ENCODE peak calls at places on chromosomes 13 and 19, in four cellular contexts. W is neuronal stem cell, G is BE2C, L is DND-41. F is an unnamed sample.
A peak's percentile ranks its signal among the peaks of the same experiment; 100 is the strongest.

GRCh38 chr13:108270442-108270841 is 924 bp downstream of the TNFSF13B start:
- DNase-seq in W (no peak), G (no peak), L (no peak), F (no peak)

GRCh38 chr13:38386421-38386820 is 36.8 kb downstream of the UFM1 start:
- DNase-seq in W (no peak), G (no peak), L (no peak), F (no peak)

GRCh38 chr19:10979950-10980349 is 19.1 kb downstream of the SMARCA4 start:
- DNase-seq in W (no peak), G (no peak), L (peak; percentile 26), F (no peak)

GRCh38 chr13:104954210-104954609 is 1581.3 kb downstream of the EFNB2 start:
- DNase-seq in W (no peak), G (no peak), L (no peak), F (no peak)

GRCh38 chr19:46404884-46405658 is 8.3 kb downstream of the CCDC8 start:
- DNase-seq in W (no peak), G (no peak), L (no peak), F (peak; percentile 50)

GRCh38 chr19:50899549-50899948 is 11.6 kb downstream of the KLK4 start:
- DNase-seq in W (no peak), G (no peak), L (no peak), F (no peak)

GRCh38 chr13:23966691-23967615 is 69.7 kb upstream of the C1QTNF9B start:
- DNase-seq in W (no peak), G (no peak), L (no peak), F (no peak)

GRCh38 chr19:2532252-2533071 is 56.5 kb downstream of the GADD45B start:
- DNase-seq in W (no peak), G (no peak), L (no peak), F (no peak)

GRCh38 chr19:3386447-3387234 is 20.3 kb downstream of the NFIC start:
- DNase-seq in W (no peak), G (no peak), L (no peak), F (peak; percentile 68)

GRCh38 chr19:2051771-2052704 is 994 bp upstream of the MKNK2 start:
- DNase-seq in W (no peak), G (no peak), L (peak; percentile 44), F (peak; percentile 75)

GRCh38 chr19:49981603-49982593 is 20.9 kb upstream of the SIGLEC11 start:
- DNase-seq in W (no peak), G (no peak), L (no peak), F (no peak)

GRCh38 chr19:4524808-4525562 is 6.7 kb upstream of the PLIN4 start:
- DNase-seq in W (no peak), G (peak; percentile 80), L (peak; percentile 65), F (peak; percentile 69)

GRCh38 chr19:50508850-50509190 is 2.2 kb downstream of the JOSD2 start:
- DNase-seq in W (no peak), G (no peak), L (no peak), F (no peak)

GRCh38 chr19:57825501-57825900 is 4.6 kb upstream of the ZNF587B start:
- DNase-seq in W (no peak), G (no peak), L (no peak), F (no peak)

GRCh38 chr19:57829316-57829715 is 783 bp upstream of the ZNF587B start:
- DNase-seq in W (no peak), G (no peak), L (no peak), F (no peak)

DNA sequence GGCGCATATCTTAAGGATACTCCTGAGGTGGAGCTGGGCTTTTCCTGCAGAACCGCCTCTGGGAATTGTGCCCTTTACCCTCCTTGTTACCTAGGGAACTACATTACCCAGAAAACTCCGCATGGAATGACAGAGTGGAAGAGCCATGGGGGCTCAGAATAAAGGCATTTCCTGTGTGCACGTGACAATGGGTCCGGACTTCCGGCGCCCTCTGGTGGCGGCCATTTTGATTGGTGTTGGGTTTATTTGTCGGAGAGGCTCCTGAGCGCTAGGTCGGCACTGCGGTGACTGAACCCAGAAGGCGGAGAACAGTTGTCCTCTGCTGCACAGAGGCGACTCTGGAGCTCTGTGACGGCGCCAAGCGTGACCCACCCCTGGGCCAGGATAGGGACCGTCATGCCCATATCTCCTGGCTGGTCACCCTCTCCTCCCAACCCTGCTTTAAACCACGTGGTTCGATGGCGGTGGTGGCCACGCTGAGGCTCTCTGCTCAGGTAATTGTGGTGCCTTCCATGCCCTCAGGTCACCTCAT is at the start of gene ZNF587B:
- DNase-seq in W (peak; percentile 85), G (peak; percentile 52), L (peak; percentile 61), F (peak; percentile 60)
- H3K4me3 ChIP-seq in W (peak within 1 kb of the TSS; percentile 83), G (no peak within 1 kb of the TSS), L (no peak within 1 kb of the TSS), F (peak within 1 kb of the TSS; percentile 65)

DNA sequence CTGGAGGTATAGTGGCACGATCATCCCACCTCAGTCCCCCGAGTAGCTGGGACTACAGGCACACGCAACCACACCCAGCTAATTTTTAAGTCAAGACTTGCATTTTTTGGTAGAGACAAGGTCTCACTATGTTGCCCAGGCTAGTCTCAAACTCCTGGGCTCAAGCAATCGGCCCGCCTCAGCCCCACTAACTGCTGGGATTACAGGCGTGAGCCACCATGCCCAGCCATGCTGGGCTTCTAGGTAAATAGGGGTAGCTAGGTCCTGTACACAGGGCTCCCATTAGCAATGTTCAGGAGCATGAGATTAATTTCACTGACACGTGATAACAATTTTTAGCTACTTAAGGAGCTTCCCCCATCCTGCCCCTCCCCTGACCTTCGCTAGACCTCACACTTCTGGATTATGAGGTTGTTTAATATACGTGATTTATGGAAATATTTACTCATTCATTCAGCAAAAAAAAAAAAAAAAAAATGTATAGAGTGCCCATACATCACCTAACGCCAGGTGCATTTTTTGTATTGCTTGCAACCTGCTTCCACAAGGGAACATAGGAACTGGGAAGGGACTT is 19.2 kb downstream of the TMEM272 start:
- DNase-seq in W (no peak), G (no peak), L (no peak), F (no peak)
- H3K4me1 ChIP-seq in W (no peaks in the 10 kb centered on the region), G (no peaks in the 10 kb centered on the region), L (peaks cover 12% of the 10 kb centered on the region), F (peaks cover 6% of the 10 kb centered on the region)

GRCh38 chr19:36049080-36049698 is 4.9 kb downstream of the THAP8 start:
- DNase-seq in W (no peak), G (no peak), L (no peak), F (no peak)

GRCh38 chr19:36047835-36048234 is 6.2 kb downstream of the THAP8 start:
- DNase-seq in W (no peak), G (no peak), L (no peak), F (no peak)

GRCh38 chr19:36051637-36052036 is 2.4 kb downstream of the THAP8 start:
- DNase-seq in W (no peak), G (no peak), L (no peak), F (no peak)

GRCh38 chr19:36054119-36054732 is at the start of gene THAP8:
- DNase-seq in W (peak; percentile 98), G (peak; percentile 99), L (peak; percentile 100), F (peak; percentile 100)

DNA sequence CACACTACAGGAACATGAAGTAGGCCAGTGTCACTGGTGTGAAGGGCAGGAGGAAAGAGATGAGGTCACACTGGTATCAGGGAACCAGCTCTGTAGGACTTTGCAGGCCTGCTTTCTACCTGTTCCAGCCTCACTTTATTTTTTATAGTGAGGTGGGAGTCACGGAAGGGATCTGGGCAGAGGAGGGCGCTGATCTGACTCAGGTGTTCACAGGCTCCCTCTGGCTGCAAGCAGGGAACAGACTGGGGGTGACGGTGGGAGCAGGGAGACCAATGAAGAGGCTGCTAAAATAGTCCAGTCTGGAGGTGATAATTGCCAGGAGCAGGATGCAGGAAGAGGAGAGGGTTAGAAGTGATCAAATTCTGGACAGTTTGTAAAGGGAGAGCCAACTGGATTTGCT is 2.8 kb downstream of the THAP8 start:
- DNase-seq in W (no peak), G (no peak), L (no peak), F (no peak)
- H3K4me3 ChIP-seq in W (no peak overlapping the region), G (no peak overlapping the region), L (no peak overlapping the region), F (no peak overlapping the region)

GRCh38 chr13:110306960-110307696 is at the start of the genes COL4A1 and COL4A2:
- DNase-seq in W (peak; percentile 77), G (no peak), L (no peak), F (peak; percentile 83)
- H3K4me1 ChIP-seq in W (peaks cover 15% of the 10 kb centered on the region), G (no peaks in the 10 kb centered on the region), L (no peaks in the 10 kb centered on the region), F (peaks cover 14% of the 10 kb centered on the region)

GRCh38 chr13:81031996-81032395 is 691.1 kb upstream of the SPRY2 start:
- DNase-seq in W (no peak), G (no peak), L (no peak), F (no peak)
- H3K4me3 ChIP-seq in W (no peak overlapping the region), G (no peak overlapping the region), L (no peak overlapping the region), F (no peak overlapping the region)

GRCh38 chr13:79483302-79483701 is 2.3 kb downstream of the NDFIP2 start:
- DNase-seq in W (no peak), G (no peak), L (no peak), F (no peak)
- H3K4me1 ChIP-seq in W (peaks cover 2% of the 10 kb centered on the region), G (no peaks in the 10 kb centered on the region), L (peaks cover 65% of the 10 kb centered on the region), F (peaks cover 31% of the 10 kb centered on the region)

GRCh38 chr19:48750351-48750750 is 2.1 kb downstream of the FUT1 start:
- DNase-seq in W (no peak), G (no peak), L (no peak), F (no peak)
- H3K4me3 ChIP-seq in W (peak overlapping the region; percentile 54), G (no peak overlapping the region), L (no peak overlapping the region), F (no peak overlapping the region)

DNA sequence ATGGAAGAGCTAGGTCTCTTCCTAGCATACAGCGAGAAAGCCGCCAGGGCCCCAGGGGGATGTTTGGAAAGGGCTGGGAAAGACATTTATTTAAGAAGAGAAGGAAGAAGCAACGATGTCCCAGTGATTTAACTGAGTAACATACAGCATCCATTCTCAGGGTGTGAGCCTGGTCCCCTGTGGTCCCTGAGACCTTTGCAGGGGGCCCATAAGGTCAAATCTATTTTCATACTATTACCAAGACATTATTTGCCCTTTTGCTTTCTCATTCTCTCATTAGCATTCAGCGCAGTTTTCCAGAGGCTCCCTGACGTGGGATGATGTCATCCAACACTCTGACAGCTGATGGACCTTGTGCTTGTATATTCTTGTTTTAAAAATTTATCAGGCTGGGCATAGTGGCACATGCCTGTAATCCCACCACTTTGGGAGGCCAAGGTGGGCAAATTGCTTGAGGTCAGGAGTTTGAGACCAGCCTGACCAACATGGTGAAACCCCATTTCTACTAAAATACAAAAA is 18.3 kb upstream of the HNRNPUL1 start:
- DNase-seq in W (no peak), G (no peak), L (no peak), F (no peak)
- H3K4me1 ChIP-seq in W (no peaks in the 10 kb centered on the region), G (no peaks in the 10 kb centered on the region), L (no peaks in the 10 kb centered on the region), F (no peaks in the 10 kb centered on the region)

F was measured in psoas muscle.